ENCODE peak calls at places on chromosomes 16 and 17, in nine cellular contexts. One of them, this sample, is unnamed.

GRCh38 chr17:47297661-47298400 is 25.9 kb upstream of the EFCAB13 start:
- DNase-seq in cardiac fibroblast: no peak
- DNase-seq in SK-N-SH: no peak
- DNase-seq in astrocyte of the spinal cord: no peak
- DNase-seq in AG10803: no peak
- DNase-seq in AG09309: no peak
- DNase-seq in uterus: no peak
- DNase-seq in GM12865: no peak
- DNase-seq in heart right ventricle: no peak
- DNase-seq in this sample: peak

GRCh38 chr17:50471009-50471905 is 2.6 kb upstream of the CHAD start:
- DNase-seq in AG10803: no peak
- DNase-seq in GM12865: no peak
- DNase-seq in uterus: no peak
- DNase-seq in astrocyte of the spinal cord: no peak
- DNase-seq in SK-N-SH: no peak
- DNase-seq in cardiac fibroblast: no peak
- DNase-seq in AG09309: no peak
- DNase-seq in heart right ventricle: no peak
- DNase-seq in this sample: no peak

GRCh38 chr17:39643271-39643670 is 6.3 kb downstream of the STARD3 start:
- DNase-seq in AG09309: no peak
- DNase-seq in SK-N-SH: no peak
- DNase-seq in uterus: no peak
- DNase-seq in astrocyte of the spinal cord: peak
- DNase-seq in GM12865: no peak
- DNase-seq in cardiac fibroblast: peak
- DNase-seq in AG10803: peak
- DNase-seq in heart right ventricle: no peak
- DNase-seq in this sample: no peak

GRCh38 chr16:77913738-77914263 is 108.5 kb upstream of the CLEC3A start:
- DNase-seq in SK-N-SH: no peak
- DNase-seq in uterus: no peak
- DNase-seq in astrocyte of the spinal cord: no peak
- DNase-seq in AG09309: no peak
- DNase-seq in cardiac fibroblast: no peak
- DNase-seq in heart right ventricle: no peak
- DNase-seq in GM12865: no peak
- DNase-seq in AG10803: peak
- DNase-seq in this sample: peak

GRCh38 chr17:16938496-16939270 is 33.2 kb downstream of the TNFRSF13B start:
- DNase-seq in AG09309: no peak
- DNase-seq in cardiac fibroblast: no peak
- DNase-seq in uterus: no peak
- DNase-seq in astrocyte of the spinal cord: no peak
- DNase-seq in GM12865: no peak
- DNase-seq in heart right ventricle: no peak
- DNase-seq in AG10803: no peak
- DNase-seq in SK-N-SH: no peak
- DNase-seq in this sample: no peak

GRCh38 chr17:74446551-74447500 is 14.9 kb downstream of the GPRC5C start:
- DNase-seq in astrocyte of the spinal cord: no peak
- DNase-seq in SK-N-SH: peak
- DNase-seq in AG10803: no peak
- DNase-seq in GM12865: no peak
- DNase-seq in uterus: peak
- DNase-seq in AG09309: no peak
- DNase-seq in heart right ventricle: peak
- DNase-seq in cardiac fibroblast: no peak
- DNase-seq in this sample: no peak

GRCh38 chr16:23207485-23207884 is 24.9 kb downstream of the SCNN1G start:
- DNase-seq in AG09309: no peak
- DNase-seq in uterus: no peak
- DNase-seq in astrocyte of the spinal cord: no peak
- DNase-seq in cardiac fibroblast: no peak
- DNase-seq in GM12865: no peak
- DNase-seq in AG10803: no peak
- DNase-seq in heart right ventricle: no peak
- DNase-seq in SK-N-SH: peak
- DNase-seq in this sample: no peak

GRCh38 chr17:82120148-82120547 is 22.1 kb upstream of the FASN start:
- DNase-seq in AG09309: peak
- DNase-seq in astrocyte of the spinal cord: peak
- DNase-seq in GM12865: no peak
- DNase-seq in AG10803: peak
- DNase-seq in SK-N-SH: no peak
- DNase-seq in heart right ventricle: no peak
- DNase-seq in cardiac fibroblast: peak
- DNase-seq in uterus: no peak
- DNase-seq in this sample: peak

GRCh38 chr17:82972836-82973372 is 106.5 kb upstream of the METRNL start:
- DNase-seq in GM12865: peak
- DNase-seq in SK-N-SH: peak
- DNase-seq in AG09309: no peak
- DNase-seq in astrocyte of the spinal cord: no peak
- DNase-seq in AG10803: no peak
- DNase-seq in heart right ventricle: no peak
- DNase-seq in uterus: no peak
- DNase-seq in cardiac fibroblast: no peak
- DNase-seq in this sample: no peak

GRCh38 chr17:3805581-3805980 is 4.6 kb upstream of the ITGAE start:
- DNase-seq in SK-N-SH: no peak
- DNase-seq in uterus: no peak
- DNase-seq in AG09309: no peak
- DNase-seq in GM12865: no peak
- DNase-seq in cardiac fibroblast: no peak
- DNase-seq in astrocyte of the spinal cord: no peak
- DNase-seq in AG10803: no peak
- DNase-seq in heart right ventricle: no peak
- DNase-seq in this sample: no peak

GRCh38 chr17:81870155-81870977 is 771 bp downstream of the ARHGDIA start:
- DNase-seq in astrocyte of the spinal cord: peak
- DNase-seq in AG09309: no peak
- DNase-seq in heart right ventricle: peak
- DNase-seq in cardiac fibroblast: peak
- DNase-seq in SK-N-SH: peak
- DNase-seq in GM12865: peak
- DNase-seq in uterus: peak
- DNase-seq in AG10803: peak
- DNase-seq in this sample: peak

GRCh38 chr17:72576289-72576759 is 455.5 kb downstream of the SOX9 start:
- DNase-seq in uterus: no peak
- DNase-seq in AG09309: no peak
- DNase-seq in SK-N-SH: no peak
- DNase-seq in cardiac fibroblast: no peak
- DNase-seq in heart right ventricle: no peak
- DNase-seq in astrocyte of the spinal cord: no peak
- DNase-seq in GM12865: no peak
- DNase-seq in AG10803: no peak
- DNase-seq in this sample: no peak

GRCh38 chr17:14747576-14747940 is 446.7 kb downstream of the HS3ST3B1 start:
- DNase-seq in SK-N-SH: no peak
- DNase-seq in GM12865: no peak
- DNase-seq in uterus: no peak
- DNase-seq in AG09309: peak
- DNase-seq in heart right ventricle: no peak
- DNase-seq in AG10803: peak
- DNase-seq in cardiac fibroblast: no peak
- DNase-seq in astrocyte of the spinal cord: no peak
- DNase-seq in this sample: peak

GRCh38 chr17:82961366-82962162 is 117.8 kb upstream of the METRNL start:
- DNase-seq in SK-N-SH: no peak
- DNase-seq in uterus: no peak
- DNase-seq in AG09309: no peak
- DNase-seq in GM12865: no peak
- DNase-seq in cardiac fibroblast: no peak
- DNase-seq in heart right ventricle: no peak
- DNase-seq in AG10803: no peak
- DNase-seq in astrocyte of the spinal cord: no peak
- DNase-seq in this sample: no peak

DNA sequence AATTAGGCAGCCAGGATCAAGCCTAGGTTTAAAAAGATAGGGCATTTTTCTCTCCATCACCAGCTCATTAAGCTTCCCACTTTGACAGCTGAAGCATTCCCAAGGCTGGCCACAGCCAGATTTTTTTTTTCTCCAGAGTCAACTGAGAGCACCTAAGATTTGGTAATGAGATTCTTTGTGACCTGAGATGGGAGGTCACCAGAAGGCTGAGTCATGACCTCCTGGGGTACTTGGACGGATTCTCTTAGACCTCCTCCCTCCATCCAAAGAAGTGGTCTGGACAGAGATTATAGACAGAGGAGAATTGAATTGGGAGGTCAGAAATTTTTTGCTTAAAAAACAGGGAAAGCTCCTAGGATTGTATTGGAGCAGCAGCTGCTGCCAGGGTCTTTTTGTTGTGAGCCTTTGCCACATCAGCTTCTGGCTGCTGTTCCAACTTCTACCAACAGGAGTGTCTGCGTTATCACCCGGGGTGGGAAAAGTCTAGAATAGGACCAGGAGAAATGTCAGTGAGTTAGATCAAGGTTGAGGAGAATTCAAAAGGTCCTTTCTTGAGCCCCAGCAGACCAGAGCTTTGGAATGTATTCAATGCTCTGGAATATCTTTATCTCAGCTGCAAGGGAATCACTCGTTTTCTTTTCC is 221.2 kb upstream of the N4BP1 start:
- DNase-seq in heart right ventricle: no peak
- DNase-seq in astrocyte of the spinal cord: no peak
- DNase-seq in uterus: no peak
- DNase-seq in SK-N-SH: no peak
- DNase-seq in GM12865: no peak
- DNase-seq in AG10803: no peak
- DNase-seq in AG09309: no peak
- DNase-seq in cardiac fibroblast: no peak
- DNase-seq in this sample: no peak
- TF ChIP-seq CTCF in heart right ventricle: peak
- TF ChIP-seq CTCF in astrocyte of the spinal cord: no peak
- TF ChIP-seq CTCF in uterus: no peak
- TF ChIP-seq CTCF in SK-N-SH: peak
- TF ChIP-seq CTCF in GM12865: peak
- TF ChIP-seq CTCF in AG10803: no peak
- TF ChIP-seq CTCF in AG09309: no peak
- TF ChIP-seq CTCF in cardiac fibroblast: no peak
- TF ChIP-seq CTCF in this sample: no peak

GRCh38 chr16:73056911-73057310 is 9.0 kb upstream of the ZFHX3 start:
- DNase-seq in heart right ventricle: no peak
- DNase-seq in uterus: no peak
- DNase-seq in GM12865: no peak
- DNase-seq in astrocyte of the spinal cord: no peak
- DNase-seq in SK-N-SH: no peak
- DNase-seq in cardiac fibroblast: no peak
- DNase-seq in AG10803: no peak
- DNase-seq in AG09309: no peak
- DNase-seq in this sample: peak

GRCh38 chr16:73054732-73055481 is 7.0 kb upstream of the ZFHX3 start:
- DNase-seq in SK-N-SH: peak
- DNase-seq in heart right ventricle: no peak
- DNase-seq in AG10803: peak
- DNase-seq in AG09309: no peak
- DNase-seq in cardiac fibroblast: peak
- DNase-seq in astrocyte of the spinal cord: peak
- DNase-seq in GM12865: peak
- DNase-seq in uterus: no peak
- DNase-seq in this sample: peak

GRCh38 chr16:73058221-73058615 is 10.3 kb upstream of the ZFHX3 start:
- DNase-seq in GM12865: peak
- DNase-seq in AG09309: no peak
- DNase-seq in heart right ventricle: no peak
- DNase-seq in uterus: peak
- DNase-seq in astrocyte of the spinal cord: no peak
- DNase-seq in AG10803: peak
- DNase-seq in SK-N-SH: peak
- DNase-seq in cardiac fibroblast: peak
- DNase-seq in this sample: peak

GRCh38 chr16:73057369-73058210 is 9.7 kb upstream of the ZFHX3 start:
- DNase-seq in uterus: peak
- DNase-seq in AG10803: no peak
- DNase-seq in SK-N-SH: peak
- DNase-seq in heart right ventricle: no peak
- DNase-seq in cardiac fibroblast: peak
- DNase-seq in AG09309: no peak
- DNase-seq in astrocyte of the spinal cord: no peak
- DNase-seq in GM12865: peak
- DNase-seq in this sample: no peak

DNA sequence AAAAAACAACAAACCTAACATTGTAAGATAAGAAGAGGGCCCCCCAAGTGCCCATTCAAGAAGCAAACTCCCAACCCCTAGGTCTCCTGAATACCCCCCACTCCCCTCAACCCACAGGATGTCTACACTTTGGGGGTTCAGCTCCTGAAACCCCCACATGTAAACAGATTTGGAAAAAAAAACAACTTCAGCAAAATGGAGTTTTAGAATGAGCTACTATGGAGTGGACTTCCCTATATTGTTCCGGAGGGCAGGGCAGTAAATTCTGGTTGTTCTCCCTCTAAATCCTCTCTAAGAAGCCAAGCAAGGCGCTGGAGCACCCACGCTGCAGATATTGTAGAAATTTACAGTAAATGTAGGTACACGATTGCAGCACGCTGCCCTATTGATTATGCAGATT is 8.5 kb upstream of the ZFHX3 start:
- DNase-seq in uterus: no peak
- DNase-seq in GM12865: no peak
- DNase-seq in AG09309: no peak
- DNase-seq in heart right ventricle: no peak
- DNase-seq in AG10803: no peak
- DNase-seq in cardiac fibroblast: peak
- DNase-seq in astrocyte of the spinal cord: no peak
- DNase-seq in SK-N-SH: no peak
- DNase-seq in this sample: peak
- H3K4me3 ChIP-seq in uterus: peak
- H3K4me3 ChIP-seq in GM12865: no peak
- H3K4me3 ChIP-seq in AG09309: peak
- H3K4me3 ChIP-seq in heart right ventricle: peak
- H3K4me3 ChIP-seq in AG10803: peak
- H3K4me3 ChIP-seq in cardiac fibroblast: peak
- H3K4me3 ChIP-seq in astrocyte of the spinal cord: peak
- H3K4me3 ChIP-seq in SK-N-SH: peak
- H3K4me3 ChIP-seq in this sample: peak

DNA sequence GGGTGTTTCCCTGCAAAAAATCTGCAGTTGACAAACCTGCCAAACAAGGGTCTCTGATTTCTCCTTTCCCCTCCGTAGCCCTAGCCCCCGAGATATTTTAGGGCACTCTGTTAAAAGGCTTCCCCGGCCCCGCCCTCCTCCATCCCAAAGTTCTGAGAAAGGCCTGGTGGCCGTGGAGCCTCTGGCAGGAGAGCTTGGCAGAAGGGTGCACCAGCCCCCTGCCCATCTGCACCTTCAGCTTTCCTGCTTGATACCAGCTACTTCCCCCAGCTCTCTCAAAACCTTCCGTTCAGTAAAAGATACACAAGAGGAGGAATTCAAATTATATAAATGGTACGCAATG is 711 bp upstream of the CANT1 start:
- DNase-seq in heart right ventricle: no peak
- DNase-seq in GM12865: no peak
- DNase-seq in AG09309: no peak
- DNase-seq in SK-N-SH: no peak
- DNase-seq in uterus: no peak
- DNase-seq in astrocyte of the spinal cord: no peak
- DNase-seq in cardiac fibroblast: no peak
- DNase-seq in AG10803: no peak
- DNase-seq in this sample: no peak
- TF ChIP-seq CTCF in heart right ventricle: no peak
- TF ChIP-seq CTCF in GM12865: no peak
- TF ChIP-seq CTCF in AG09309: no peak
- TF ChIP-seq CTCF in SK-N-SH: no peak
- TF ChIP-seq CTCF in uterus: no peak
- TF ChIP-seq CTCF in astrocyte of the spinal cord: no peak
- TF ChIP-seq CTCF in cardiac fibroblast: no peak
- TF ChIP-seq CTCF in AG10803: no peak
- TF ChIP-seq CTCF in this sample: no peak

GRCh38 chr17:31007695-31008373 is 37.0 kb downstream of the RNF135 start:
- DNase-seq in heart right ventricle: no peak
- DNase-seq in GM12865: no peak
- DNase-seq in astrocyte of the spinal cord: no peak
- DNase-seq in AG10803: no peak
- DNase-seq in cardiac fibroblast: no peak
- DNase-seq in SK-N-SH: no peak
- DNase-seq in uterus: no peak
- DNase-seq in AG09309: no peak
- DNase-seq in this sample: no peak
- H3K4me3 ChIP-seq in heart right ventricle: peak
- H3K4me3 ChIP-seq in GM12865: peak
- H3K4me3 ChIP-seq in astrocyte of the spinal cord: peak
- H3K4me3 ChIP-seq in AG10803: peak
- H3K4me3 ChIP-seq in cardiac fibroblast: peak
- H3K4me3 ChIP-seq in SK-N-SH: no peak
- H3K4me3 ChIP-seq in uterus: peak
- H3K4me3 ChIP-seq in AG09309: peak
- H3K4me3 ChIP-seq in this sample: peak